ENCODE peak calls at places on chromosome 17, in four cellular contexts. One of them, this sample, is unnamed.

GRCh38 chr17:66662496-66662895 is 172.4 kb upstream of the CACNG5 start:
- DNase-seq in mucosa of descending colon: no peak
- DNase-seq in cardiac muscle cell: no peak
- DNase-seq in fibroblast of the aortic adventitia: no peak
- DNase-seq in this sample: no peak

GRCh38 chr17:36525888-36526287 is 8.8 kb downstream of the MYO19 start:
- DNase-seq in mucosa of descending colon: no peak
- DNase-seq in fibroblast of the aortic adventitia: no peak
- DNase-seq in cardiac muscle cell: no peak
- DNase-seq in this sample: no peak

GRCh38 chr17:66663041-66663494 is 171.8 kb upstream of the CACNG5 start:
- DNase-seq in mucosa of descending colon: no peak
- DNase-seq in cardiac muscle cell: no peak
- DNase-seq in fibroblast of the aortic adventitia: no peak
- DNase-seq in this sample: no peak

GRCh38 chr17:40935624-40936023 is 1.8 kb downstream of the KRT23 start:
- DNase-seq in cardiac muscle cell: no peak
- DNase-seq in fibroblast of the aortic adventitia: peak; percentile 33
- DNase-seq in mucosa of descending colon: no peak
- DNase-seq in this sample: no peak

GRCh38 chr17:63116228-63116627 is 150.2 kb downstream of the TANC2 start:
- DNase-seq in fibroblast of the aortic adventitia: no peak
- DNase-seq in cardiac muscle cell: peak; percentile 14
- DNase-seq in mucosa of descending colon: no peak
- DNase-seq in this sample: no peak

GRCh38 chr17:16352838-16353701 is at the start of gene CENPV:
- DNase-seq in cardiac muscle cell: peak; percentile 72
- DNase-seq in fibroblast of the aortic adventitia: peak; percentile 16
- DNase-seq in mucosa of descending colon: peak; percentile 70
- DNase-seq in this sample: no peak

GRCh38 chr17:72378414-72379395 is 257.9 kb downstream of the SOX9 start:
- DNase-seq in fibroblast of the aortic adventitia: no peak
- DNase-seq in cardiac muscle cell: no peak
- DNase-seq in mucosa of descending colon: no peak
- DNase-seq in this sample: no peak

GRCh38 chr17:73663614-73664013 is 19.4 kb upstream of the SDK2 start:
- DNase-seq in fibroblast of the aortic adventitia: no peak
- DNase-seq in cardiac muscle cell: no peak
- DNase-seq in mucosa of descending colon: no peak
- DNase-seq in this sample: no peak

GRCh38 chr17:49715221-49715620 is 7.5 kb upstream of the SLC35B1 start:
- DNase-seq in fibroblast of the aortic adventitia: no peak
- DNase-seq in mucosa of descending colon: no peak
- DNase-seq in cardiac muscle cell: no peak
- DNase-seq in this sample: no peak

GRCh38 chr17:66375121-66375520 is 72.7 kb downstream of the PRKCA start:
- DNase-seq in fibroblast of the aortic adventitia: no peak
- DNase-seq in cardiac muscle cell: no peak
- DNase-seq in mucosa of descending colon: no peak
- DNase-seq in this sample: no peak

GRCh38 chr17:42908872-42909700 is 8.5 kb downstream of the G6PC1 start:
- DNase-seq in mucosa of descending colon: no peak
- DNase-seq in fibroblast of the aortic adventitia: no peak
- DNase-seq in cardiac muscle cell: no peak
- DNase-seq in this sample: no peak

GRCh38 chr17:71845354-71845753 is 275.5 kb upstream of the SOX9 start:
- DNase-seq in cardiac muscle cell: no peak
- DNase-seq in mucosa of descending colon: no peak
- DNase-seq in fibroblast of the aortic adventitia: no peak
- DNase-seq in this sample: no peak

GRCh38 chr17:46850688-46851028 is 725 bp upstream of the WNT9B start:
- DNase-seq in mucosa of descending colon: no peak
- DNase-seq in cardiac muscle cell: no peak
- DNase-seq in fibroblast of the aortic adventitia: no peak
- DNase-seq in this sample: no peak

GRCh38 chr17:17780941-17781590 is 55.7 kb downstream of the SREBF1 start:
- DNase-seq in mucosa of descending colon: no peak
- DNase-seq in cardiac muscle cell: peak; percentile 82
- DNase-seq in fibroblast of the aortic adventitia: peak; percentile 32
- DNase-seq in this sample: peak; percentile 39

GRCh38 chr17:11150946-11151345 is 90.1 kb upstream of the SHISA6 start:
- DNase-seq in fibroblast of the aortic adventitia: no peak
- DNase-seq in mucosa of descending colon: no peak
- DNase-seq in cardiac muscle cell: no peak
- DNase-seq in this sample: no peak

GRCh38 chr17:43676471-43676870 is 14.7 kb upstream of the MEOX1 start:
- DNase-seq in mucosa of descending colon: no peak
- DNase-seq in fibroblast of the aortic adventitia: peak; percentile 46
- DNase-seq in cardiac muscle cell: no peak
- DNase-seq in this sample: no peak

GRCh38 chr17:55344514-55344997 is 77.1 kb downstream of the MMD start:
- DNase-seq in cardiac muscle cell: no peak
- DNase-seq in mucosa of descending colon: no peak
- DNase-seq in fibroblast of the aortic adventitia: no peak
- DNase-seq in this sample: no peak

GRCh38 chr17:68759343-68760140 is 158.4 kb upstream of the FAM20A start:
- DNase-seq in mucosa of descending colon: peak; percentile 80
- DNase-seq in fibroblast of the aortic adventitia: peak; percentile 97
- DNase-seq in cardiac muscle cell: peak; percentile 89
- DNase-seq in this sample: peak; percentile 71

GRCh38 chr17:77356109-77356689 is 215.4 kb downstream of the SEC14L1 start:
- DNase-seq in cardiac muscle cell: no peak
- DNase-seq in fibroblast of the aortic adventitia: no peak
- DNase-seq in mucosa of descending colon: no peak
- DNase-seq in this sample: no peak

GRCh38 chr17:48740537-48740936 is 12.0 kb upstream of the HOXB13 start:
- DNase-seq in fibroblast of the aortic adventitia: no peak
- DNase-seq in cardiac muscle cell: no peak
- DNase-seq in mucosa of descending colon: no peak
- DNase-seq in this sample: no peak

GRCh38 chr17:37818689-37819088 is 73.8 kb upstream of the HNF1B start:
- DNase-seq in cardiac muscle cell: no peak
- DNase-seq in fibroblast of the aortic adventitia: no peak
- DNase-seq in mucosa of descending colon: no peak
- DNase-seq in this sample: peak; percentile 64

GRCh38 chr17:82775033-82775823 is 23.4 kb downstream of the TBCD start:
- DNase-seq in fibroblast of the aortic adventitia: peak; percentile 50
- DNase-seq in mucosa of descending colon: peak; percentile 72
- DNase-seq in cardiac muscle cell: peak; percentile 74
- DNase-seq in this sample: no peak

GRCh38 chr17:61533797-61534196 is 57.2 kb downstream of the NACA2 start:
- DNase-seq in fibroblast of the aortic adventitia: no peak
- DNase-seq in cardiac muscle cell: no peak
- DNase-seq in mucosa of descending colon: no peak
- DNase-seq in this sample: no peak

GRCh38 chr17:64694207-64694606 is 32.1 kb upstream of the SMURF2 start:
- DNase-seq in cardiac muscle cell: no peak
- DNase-seq in fibroblast of the aortic adventitia: peak; percentile 64
- DNase-seq in mucosa of descending colon: no peak
- DNase-seq in this sample: no peak

GRCh38 chr17:42530952-42531454 is 5.0 kb upstream of the NAGLU start:
- DNase-seq in cardiac muscle cell: no peak
- DNase-seq in mucosa of descending colon: peak; percentile 36
- DNase-seq in fibroblast of the aortic adventitia: no peak
- DNase-seq in this sample: no peak

GRCh38 chr17:78828470-78829185 is 12.0 kb downstream of the USP36 start:
- DNase-seq in mucosa of descending colon: no peak
- DNase-seq in fibroblast of the aortic adventitia: peak; percentile 32
- DNase-seq in cardiac muscle cell: no peak
- DNase-seq in this sample: no peak

GRCh38 chr17:66420961-66421371 is 118.6 kb downstream of the PRKCA start:
- DNase-seq in fibroblast of the aortic adventitia: peak; percentile 98
- DNase-seq in mucosa of descending colon: no peak
- DNase-seq in cardiac muscle cell: no peak
- DNase-seq in this sample: no peak

GRCh38 chr17:79331492-79331891 is 256.9 kb downstream of the ENGASE start:
- DNase-seq in fibroblast of the aortic adventitia: no peak
- DNase-seq in mucosa of descending colon: no peak
- DNase-seq in cardiac muscle cell: no peak
- DNase-seq in this sample: no peak

GRCh38 chr17:68709461-68709860 is 108.3 kb upstream of the FAM20A start:
- DNase-seq in mucosa of descending colon: no peak
- DNase-seq in cardiac muscle cell: no peak
- DNase-seq in fibroblast of the aortic adventitia: no peak
- DNase-seq in this sample: no peak

GRCh38 chr17:32103476-32104113 is 38.7 kb upstream of the RHOT1 start:
- DNase-seq in mucosa of descending colon: no peak
- DNase-seq in cardiac muscle cell: no peak
- DNase-seq in fibroblast of the aortic adventitia: peak; percentile 72
- DNase-seq in this sample: no peak

GRCh38 chr17:61484174-61484573 is 32.0 kb downstream of the TBX4 start:
- DNase-seq in fibroblast of the aortic adventitia: no peak
- DNase-seq in mucosa of descending colon: no peak
- DNase-seq in cardiac muscle cell: no peak
- DNase-seq in this sample: no peak

GRCh38 chr17:49434821-49435581 is 20.3 kb upstream of the PHB1 start:
- DNase-seq in cardiac muscle cell: peak; percentile 55
- DNase-seq in mucosa of descending colon: no peak
- DNase-seq in fibroblast of the aortic adventitia: peak; percentile 51
- DNase-seq in this sample: no peak

GRCh38 chr17:70072900-70073299 is 2.1 kb upstream of the KCNJ16 start:
- DNase-seq in fibroblast of the aortic adventitia: no peak
- DNase-seq in cardiac muscle cell: no peak
- DNase-seq in mucosa of descending colon: no peak
- DNase-seq in this sample: no peak

GRCh38 chr17:64269687-64270649 is 6.9 kb upstream of the TEX2 start:
- DNase-seq in cardiac muscle cell: no peak
- DNase-seq in fibroblast of the aortic adventitia: no peak
- DNase-seq in mucosa of descending colon: no peak
- DNase-seq in this sample: no peak

GRCh38 chr17:43840814-43841213 is 6.2 kb upstream of the CD300LG start:
- DNase-seq in cardiac muscle cell: peak; percentile 31
- DNase-seq in fibroblast of the aortic adventitia: peak; percentile 37
- DNase-seq in mucosa of descending colon: peak; percentile 11
- DNase-seq in this sample: no peak

GRCh38 chr17:12088035-12088434 is 67.4 kb downstream of the MAP2K4 start:
- DNase-seq in mucosa of descending colon: no peak
- DNase-seq in fibroblast of the aortic adventitia: no peak
- DNase-seq in cardiac muscle cell: no peak
- DNase-seq in this sample: no peak

GRCh38 chr17:10121971-10122707 is 76.3 kb downstream of the GAS7 start:
- DNase-seq in fibroblast of the aortic adventitia: peak; percentile 45
- DNase-seq in cardiac muscle cell: no peak
- DNase-seq in mucosa of descending colon: no peak
- DNase-seq in this sample: no peak

GRCh38 chr17:74337834-74338500 is 11.9 kb downstream of the KIF19 start:
- DNase-seq in mucosa of descending colon: no peak
- DNase-seq in cardiac muscle cell: no peak
- DNase-seq in fibroblast of the aortic adventitia: no peak
- DNase-seq in this sample: no peak

GRCh38 chr17:81667754-81668153 is 1.2 kb downstream of the CCDC137 start:
- DNase-seq in fibroblast of the aortic adventitia: no peak
- DNase-seq in mucosa of descending colon: no peak
- DNase-seq in cardiac muscle cell: no peak
- DNase-seq in this sample: no peak
- TF ChIP-seq CTCF in fibroblast of the aortic adventitia: no peak
- TF ChIP-seq CTCF in mucosa of descending colon: no peak
- TF ChIP-seq CTCF in cardiac muscle cell: no peak
- TF ChIP-seq CTCF in this sample: no peak

DNA sequence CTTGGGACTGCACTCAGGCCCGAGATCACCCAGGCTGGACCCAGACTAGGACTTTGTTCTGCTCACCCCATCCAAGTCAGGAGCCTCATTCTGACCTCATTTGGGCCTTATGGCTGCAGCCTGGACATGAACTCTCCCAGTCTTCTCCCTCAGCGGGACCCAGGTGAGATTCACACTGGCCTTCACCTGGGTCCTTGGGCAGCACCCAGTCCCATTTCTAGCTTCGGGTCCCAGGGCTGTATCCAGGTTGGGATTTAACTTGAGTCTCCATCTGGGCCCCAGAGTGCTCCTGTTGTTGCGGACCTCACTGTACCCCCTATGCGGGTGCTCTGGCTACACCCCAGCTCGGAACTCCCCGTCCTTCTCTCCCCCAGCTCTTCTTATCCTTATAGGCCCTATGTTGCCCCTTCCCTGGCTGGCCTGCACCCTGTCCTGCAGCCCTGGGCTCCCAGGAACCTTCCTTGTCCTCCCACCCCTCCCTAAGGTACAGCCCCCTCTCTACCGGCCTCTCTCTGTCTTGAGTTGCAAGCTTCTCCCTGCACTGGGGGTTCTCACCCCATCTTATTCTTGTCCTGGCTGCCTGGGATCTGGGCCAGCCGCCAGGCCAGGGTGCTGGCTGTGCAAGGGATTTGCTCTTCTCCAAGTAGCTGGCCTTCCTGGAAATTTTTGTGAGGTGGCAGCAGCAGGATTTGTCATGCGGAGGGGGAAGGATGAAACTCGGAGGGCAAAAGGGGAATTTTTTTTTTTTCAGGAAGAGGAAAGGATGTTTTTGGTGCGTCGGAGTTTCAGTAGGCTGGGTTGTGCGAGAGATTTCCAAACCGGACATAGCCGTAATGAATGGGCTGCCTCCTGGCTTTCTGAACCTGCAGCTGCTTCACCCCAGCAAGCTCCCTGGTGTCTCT is 904 bp downstream of the MAP2K3 start:
- DNase-seq in mucosa of descending colon: peak; percentile 59
- DNase-seq in cardiac muscle cell: peak; percentile 17
- DNase-seq in fibroblast of the aortic adventitia: peak; percentile 50
- DNase-seq in this sample: no peak
- TF ChIP-seq CTCF in mucosa of descending colon: no peak
- TF ChIP-seq CTCF in cardiac muscle cell: no peak
- TF ChIP-seq CTCF in fibroblast of the aortic adventitia: peak; percentile 18
- TF ChIP-seq CTCF in this sample: no peak

GRCh38 chr17:58007781-58008706 is 998 bp upstream of the SRSF1 start:
- DNase-seq in mucosa of descending colon: no peak
- DNase-seq in cardiac muscle cell: no peak
- DNase-seq in fibroblast of the aortic adventitia: no peak
- DNase-seq in this sample: no peak
- TF ChIP-seq CTCF in mucosa of descending colon: no peak
- TF ChIP-seq CTCF in cardiac muscle cell: no peak
- TF ChIP-seq CTCF in fibroblast of the aortic adventitia: no peak
- TF ChIP-seq CTCF in this sample: no peak

GRCh38 chr17:28897769-28898259 is 281 bp upstream of the FLOT2 start:
- DNase-seq in mucosa of descending colon: peak; percentile 80
- DNase-seq in fibroblast of the aortic adventitia: no peak
- DNase-seq in cardiac muscle cell: no peak
- DNase-seq in this sample: no peak
- TF ChIP-seq CTCF in mucosa of descending colon: no peak
- TF ChIP-seq CTCF in fibroblast of the aortic adventitia: no peak
- TF ChIP-seq CTCF in cardiac muscle cell: no peak
- TF ChIP-seq CTCF in this sample: no peak

GRCh38 chr17:39261286-39261685 is 35.5 kb upstream of the STAC2 start:
- DNase-seq in fibroblast of the aortic adventitia: no peak
- DNase-seq in mucosa of descending colon: no peak
- DNase-seq in cardiac muscle cell: no peak
- DNase-seq in this sample: no peak
- TF ChIP-seq CTCF in fibroblast of the aortic adventitia: peak; percentile 10
- TF ChIP-seq CTCF in mucosa of descending colon: no peak
- TF ChIP-seq CTCF in cardiac muscle cell: peak; percentile 27
- TF ChIP-seq CTCF in this sample: peak; percentile 24

This sample was measured in kidney epithelial cell.